ENCODE peak calls at places on chromosomes 3 and 15, in eight cellular contexts. V is HTR-8/SVneo; Z is EH; W is Calu3; F is activated T-cell treated with anti-CD3 and anti-CD28 coated beads, Interleukin-2, amount 50 U/mL, for 72 hours; I is neural crest cell; J is heart right ventricle; N is H9. A is an unnamed sample.
A peak's percentile ranks its signal among the peaks of the same experiment; 100 is the strongest.

GRCh38 chr3:71201939-71202338 is 381.6 kb downstream of the FOXP1 start:
- DNase-seq in Z (peak; percentile 66), F (no peak), V (no peak), W (no peak), N (no peak), I (no peak), J (peak; percentile 77), A (no peak)

GRCh38 chr15:67895237-67895636 is 55.4 kb upstream of the RNU6-1 start:
- DNase-seq in Z (no peak), F (no peak), N (no peak), W (no peak), I (no peak), V (no peak), J (no peak), A (no peak)

GRCh38 chr15:40255033-40255432 is 16.2 kb downstream of the PAK6 start:
- DNase-seq in F (no peak), I (no peak), Z (no peak), J (no peak), V (no peak), N (no peak), W (no peak), A (no peak)

GRCh38 chr3:165279471-165279870 is 83.3 kb upstream of the SLITRK3 start:
- DNase-seq in V (no peak), I (no peak), N (no peak), F (no peak), Z (no peak), J (no peak), W (no peak), A (no peak)

GRCh38 chr3:28022916-28023315 is 218.5 kb upstream of the CMC1 start:
- DNase-seq in V (no peak), N (no peak), Z (no peak), W (peak; percentile 27), I (no peak), J (no peak), F (no peak), A (no peak)

GRCh38 chr15:38217181-38217580 is 35.5 kb upstream of the SPRED1 start:
- DNase-seq in J (no peak), V (no peak), Z (peak; percentile 75), W (no peak), F (no peak), I (no peak), N (no peak), A (no peak)

GRCh38 chr3:143222505-143222904 is 102.9 kb downstream of the CHST2 start:
- DNase-seq in F (no peak), J (no peak), N (no peak), V (no peak), W (no peak), I (no peak), Z (peak; percentile 16), A (no peak)

GRCh38 chr3:2937578-2937977 is 172.6 kb downstream of the IL5RA start:
- DNase-seq in I (no peak), F (no peak), Z (no peak), W (no peak), N (no peak), J (no peak), V (no peak), A (no peak)

GRCh38 chr3:149534671-149535394 is 60.3 kb downstream of the TM4SF4 start:
- DNase-seq in F (no peak), N (no peak), V (no peak), J (no peak), Z (peak; percentile 73), W (no peak), I (no peak), A (no peak)

GRCh38 chr3:114380233-114380645 is 86.4 kb downstream of the TIGIT start:
- DNase-seq in Z (peak; percentile 95), F (no peak), V (no peak), I (peak; percentile 26), N (no peak), W (peak; percentile 14), J (peak; percentile 81), A (no peak)

GRCh38 chr15:56608993-56609392 is 124.3 kb downstream of the ZNF280D start:
- DNase-seq in W (no peak), J (no peak), V (no peak), I (no peak), N (no peak), Z (no peak), F (no peak), A (no peak)

GRCh38 chr3:98556164-98557130 is 24.7 kb downstream of the GPR15 start:
- DNase-seq in W (no peak), F (peak; percentile 88), V (no peak), N (no peak), Z (no peak), J (no peak), I (no peak), A (no peak)

GRCh38 chr3:82080792-82081191 is 319.3 kb upstream of the GBE1 start:
- DNase-seq in I (no peak), J (no peak), F (no peak), W (no peak), Z (peak; percentile 1), N (no peak), V (no peak), A (no peak)

GRCh38 chr3:128232421-128233180 is 79.3 kb downstream of the EEFSEC start:
- DNase-seq in N (no peak), V (no peak), F (no peak), J (no peak), W (no peak), Z (no peak), I (no peak), A (no peak)

GRCh38 chr3:14811733-14812132 is 7.0 kb upstream of the FGD5 start:
- DNase-seq in F (no peak), Z (no peak), V (no peak), N (no peak), I (no peak), W (no peak), J (peak; percentile 45), A (no peak)

GRCh38 chr3:121488628-121489027 is 57.2 kb downstream of the POLQ start:
- DNase-seq in I (no peak), N (no peak), W (no peak), V (no peak), Z (peak; percentile 9), J (no peak), F (no peak), A (no peak)

GRCh38 chr3:68771683-68772082 is 160.7 kb downstream of the TAFA4 start:
- DNase-seq in J (no peak), V (no peak), F (no peak), I (no peak), Z (no peak), W (no peak), N (no peak), A (no peak)

GRCh38 chr3:197518794-197519451 is 36.8 kb downstream of the BDH1 start:
- DNase-seq in N (no peak), V (no peak), F (no peak), I (no peak), W (no peak), Z (peak; percentile 23), J (no peak), A (no peak)

GRCh38 chr3:148924572-148924971 is 59.5 kb downstream of the CPA3 start:
- DNase-seq in J (no peak), W (no peak), Z (peak; percentile 88), I (no peak), F (no peak), V (peak; percentile 34), N (no peak), A (no peak)

GRCh38 chr3:64048631-64049061 is 25.4 kb upstream of the PSMD6 start:
- DNase-seq in I (no peak), F (peak; percentile 6), N (no peak), Z (peak; percentile 46), J (no peak), V (no peak), W (no peak), A (no peak)

GRCh38 chr15:75948761-75949296 is 45.2 kb downstream of the FBXO22 start:
- DNase-seq in Z (no peak), J (no peak), V (no peak), N (no peak), F (no peak), W (no peak), I (no peak), A (peak; percentile 51)

GRCh38 chr3:127662051-127662469 is 10.7 kb upstream of the ABTB1 start:
- DNase-seq in W (no peak), Z (no peak), V (no peak), I (no peak), F (no peak), N (no peak), J (no peak), A (no peak)

GRCh38 chr3:54905936-54906335 is 21.9 kb downstream of the LRTM1 start:
- DNase-seq in W (no peak), I (no peak), F (no peak), J (no peak), V (no peak), Z (no peak), N (no peak), A (no peak)

GRCh38 chr3:106514431-106514830 is 645.6 kb upstream of the CBLB start:
- DNase-seq in V (no peak), F (no peak), N (no peak), W (no peak), I (no peak), Z (no peak), J (no peak), A (no peak)

GRCh38 chr3:46916278-46916677 is 38.8 kb downstream of the PTH1R start:
- DNase-seq in J (no peak), Z (no peak), V (no peak), N (no peak), F (no peak), I (no peak), W (no peak), A (no peak)

GRCh38 chr3:105539897-105540296 is 173.2 kb downstream of the ALCAM start:
- DNase-seq in Z (peak; percentile 48), N (no peak), I (no peak), V (no peak), W (no peak), J (no peak), F (no peak), A (peak; percentile 67)